ENCODE peak calls at places on chromosomes 5 and 9, in four cellular contexts. Q, X, M and D are unnamed samples.

GRCh38 chr9:93268551-93269314 is 84.8 kb downstream of the WNK2 start:
- DNase-seq in Q (no peak), X (no peak), M (no peak), D (peak; percentile 43)

GRCh38 chr5:76473676-76474075 is 70.6 kb downstream of the IQGAP2 start:
- DNase-seq in Q (no peak), M (no peak), X (peak; percentile 9), D (no peak)

GRCh38 chr9:88807426-88807825 is 183.8 kb upstream of the S1PR3 start:
- DNase-seq in M (no peak), X (no peak), Q (no peak), D (no peak)

GRCh38 chr9:108272350-108272899 is 583.4 kb downstream of the ACTL7B start:
- DNase-seq in M (no peak), Q (peak; percentile 78), X (no peak), D (no peak)

GRCh38 chr5:82272957-82273356 is 5.2 kb downstream of the RPS23 start:
- DNase-seq in Q (no peak), M (no peak), X (no peak), D (no peak)

GRCh38 chr5:10268100-10268499 is 18.0 kb downstream of the CCT5 start:
- DNase-seq in X (no peak), M (no peak), Q (no peak), D (no peak)

GRCh38 chr9:137492464-137493162 is 33.5 kb upstream of the NSMF start:
- DNase-seq in X (peak; percentile 46), Q (no peak), M (no peak), D (peak; percentile 55)

GRCh38 chr5:88669314-88669713 is 213.7 kb downstream of the MEF2C start:
- DNase-seq in M (no peak), Q (no peak), X (no peak), D (no peak)

GRCh38 chr9:37370968-37371563 is 51.4 kb upstream of the GRHPR start:
- DNase-seq in M (no peak), X (no peak), Q (no peak), D (no peak)

GRCh38 chr5:171701138-171701537 is 84.5 kb upstream of the SMIM23 start:
- DNase-seq in M (no peak), Q (no peak), X (no peak), D (no peak)

GRCh38 chr5:52864884-52865283 is 77.2 kb downstream of the ITGA1 start:
- DNase-seq in X (no peak), M (no peak), Q (peak; percentile 61), D (no peak)

GRCh38 chr9:135533093-135533492 is 11.9 kb downstream of the LCN1 start:
- DNase-seq in X (no peak), Q (no peak), M (no peak), D (no peak)

GRCh38 chr9:135068776-135069415 is 18.6 kb upstream of the OLFM1 start:
- DNase-seq in X (no peak), Q (no peak), M (no peak), D (no peak)

GRCh38 chr5:1662559-1663043 is 137.0 kb downstream of the MRPL36 start:
- DNase-seq in X (no peak), M (no peak), Q (no peak), D (no peak)

GRCh38 chr5:25448646-25449045 is 803.9 kb upstream of the CDH10 start:
- DNase-seq in Q (no peak), X (no peak), M (no peak), D (no peak)

GRCh38 chr5:33336911-33337620 is 103.7 kb upstream of the TARS1 start:
- DNase-seq in X (no peak), M (no peak), Q (peak; percentile 43), D (no peak)